ENCODE peak calls at places on chromosomes 16 and 17, in six cellular contexts. H is effector memory CD4-positive, alpha-beta T cell; B is pancreas; A is A549; F is GM12878; P is heart left ventricle. C is an unnamed sample. For H3K9me3 and H3K4me1, the result is how much of the 10 kb centered on the place peaks cover.

GRCh38 chr17:68169840-68170239 is 78.0 kb upstream of the AMZ2 start:
- DNase-seq in F (no peak), H (no peak), B (no peak), P (no peak), A (no peak), C (no peak)

GRCh38 chr17:37570527-37571093 is 38.6 kb downstream of the SYNRG start:
- DNase-seq in F (no peak), P (no peak), B (peak), A (peak), H (no peak), C (peak)

GRCh38 chr16:2146739-2147138 is 1.7 kb upstream of the RAB26 start:
- DNase-seq in B (peak), A (no peak), P (no peak), F (no peak), H (no peak), C (no peak)

GRCh38 chr17:79698086-79698690 is 32.6 kb upstream of the ENPP7 start:
- DNase-seq in H (no peak), B (no peak), A (no peak), F (no peak), P (no peak), C (no peak)

GRCh38 chr16:66474750-66475199 is 47.7 kb downstream of the BEAN1 start:
- DNase-seq in H (peak), A (no peak), F (peak), B (no peak), P (no peak), C (peak)

GRCh38 chr17:7842380-7842949 is 8.4 kb downstream of the KDM6B start:
- DNase-seq in H (peak), B (peak), F (no peak), A (peak), P (peak), C (peak)

GRCh38 chr16:3961449-3961849 is 80.9 kb upstream of the CREBBP start:
- DNase-seq in F (no peak), H (no peak), B (peak), P (no peak), A (peak), C (no peak)

GRCh38 chr16:22661161-22661647 is 150.5 kb downstream of the NPIPB5 start:
- DNase-seq in P (no peak), B (no peak), H (no peak), A (no peak), F (no peak), C (no peak)

GRCh38 chr17:59401274-59401673 is 69.8 kb downstream of the YPEL2 start:
- DNase-seq in B (no peak), P (no peak), F (no peak), H (no peak), A (no peak), C (no peak)

GRCh38 chr17:19508327-19508867 is 25.3 kb upstream of the SLC47A1 start:
- DNase-seq in H (peak), B (peak), A (no peak), P (no peak), F (no peak), C (no peak)

GRCh38 chr17:5413682-5414081 is 5.8 kb downstream of the NUP88 start:
- DNase-seq in P (no peak), B (no peak), F (no peak), H (no peak), A (peak), C (no peak)

GRCh38 chr17:38510424-38511125 is 82.3 kb downstream of the ARHGAP23 start:
- DNase-seq in H (no peak), F (no peak), B (peak), A (no peak), P (peak), C (no peak)

GRCh38 chr16:10138881-10139280 is 43.3 kb downstream of the GRIN2A start:
- DNase-seq in B (no peak), F (no peak), A (no peak), P (no peak), H (no peak), C (no peak)

DNA sequence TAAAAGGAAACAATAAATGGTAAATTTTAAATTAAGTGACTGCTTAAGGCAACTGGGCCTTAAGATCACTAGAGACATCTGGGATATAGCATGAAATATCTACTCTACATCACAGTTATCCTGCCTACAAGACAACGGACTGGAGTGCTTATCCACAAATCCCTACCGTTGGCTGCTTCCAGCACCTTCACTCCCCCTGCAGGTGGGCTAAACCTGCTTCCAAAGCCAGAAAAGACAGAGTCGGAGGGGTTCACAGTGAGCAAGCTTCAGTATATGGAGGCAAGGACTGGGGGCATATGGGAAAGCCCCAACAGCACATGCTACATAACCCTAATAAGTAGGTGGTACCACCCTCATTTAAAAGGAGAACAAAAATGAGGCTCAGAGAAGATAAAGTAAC is 45.3 kb downstream of the GRIN2A start:
- DNase-seq in H (no peak), P (no peak), A (no peak), B (no peak), F (no peak), C (no peak)
- H3K9me3 ChIP-seq in H (under half), P (under half), A (under half), B (under half), F (under half), C (under half)

GRCh38 chr16:19872179-19872863 is 12.3 kb downstream of the GPRC5B start:
- DNase-seq in H (no peak), B (peak), P (no peak), A (no peak), F (no peak), C (no peak)

GRCh38 chr16:19874026-19874425 is 10.6 kb downstream of the GPRC5B start:
- DNase-seq in A (no peak), F (no peak), P (no peak), B (no peak), H (no peak), C (no peak)

GRCh38 chr16:19874816-19875546 is 9.7 kb downstream of the GPRC5B start:
- DNase-seq in B (no peak), H (no peak), P (peak), A (no peak), F (no peak), C (no peak)

GRCh38 chr16:19871721-19872120 is 12.9 kb downstream of the GPRC5B start:
- DNase-seq in A (no peak), B (no peak), H (no peak), F (no peak), P (no peak), C (no peak)

DNA sequence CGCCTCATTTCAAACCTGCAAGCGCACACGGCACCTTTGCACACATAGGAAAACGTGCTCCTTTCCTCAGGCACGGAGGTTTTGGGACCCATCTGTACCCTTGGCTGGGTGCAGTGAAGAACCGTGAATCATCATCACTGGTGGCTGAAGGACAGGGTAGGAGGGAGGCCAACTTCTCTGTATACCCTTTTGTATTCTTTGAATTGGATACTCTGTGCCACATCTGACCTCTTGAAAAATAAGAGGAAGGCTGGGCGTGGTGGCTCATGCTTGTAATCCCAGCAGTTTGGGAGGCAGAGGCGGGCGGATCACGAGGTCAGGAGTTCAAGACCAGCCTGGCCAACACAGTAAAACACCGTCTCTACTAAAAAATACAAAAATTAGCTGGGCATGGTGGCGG is 11.7 kb downstream of the GPRC5B start:
- DNase-seq in B (no peak), A (no peak), H (no peak), P (no peak), F (no peak), C (no peak)
- H3K4me1 ChIP-seq in B (under half), A (under half), H (under half), P (half or more), F (under half), C (under half)

GRCh38 chr17:22510504-22510903 is 818.2 kb downstream of the KCNJ18 start:
- DNase-seq in F (no peak), P (no peak), A (no peak), H (no peak), B (no peak), C (no peak)
- H3K9me3 ChIP-seq in F (under half), P (under half), A (under half), H (under half), B (under half), C (under half)

DNA sequence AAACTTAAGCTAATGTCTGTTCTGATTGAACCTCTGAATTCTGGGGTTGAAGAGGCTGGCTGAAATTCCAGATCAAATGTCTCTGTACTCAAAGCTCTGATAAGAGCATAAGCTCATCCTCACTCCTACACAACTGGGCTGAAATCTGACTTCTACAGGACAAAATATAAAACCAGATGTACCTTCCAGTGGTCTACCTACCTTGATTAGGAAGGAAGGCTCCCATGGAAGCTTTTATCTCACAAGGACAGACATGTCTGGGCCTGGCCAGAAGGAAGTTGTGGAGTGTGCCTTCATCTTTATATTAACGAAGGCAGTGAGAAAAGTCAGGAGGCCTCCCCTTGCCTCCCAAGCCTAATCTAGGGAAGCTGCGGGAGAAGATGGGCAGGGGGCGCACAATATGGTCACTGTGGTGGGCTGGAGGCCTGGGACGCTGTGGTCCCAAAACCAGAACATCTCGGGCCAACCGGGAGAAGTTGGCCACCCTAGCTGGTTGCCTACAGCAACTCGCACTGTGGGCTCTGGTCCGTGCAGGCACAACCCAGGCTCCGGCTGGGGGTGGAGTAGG is 55.6 kb upstream of the LRRC37A3 start:
- DNase-seq in B (no peak), P (no peak), H (no peak), F (no peak), A (no peak), C (no peak)
- H3K4me1 ChIP-seq in B (under half), P (under half), H (under half), F (under half), A (under half), C (half or more)

GRCh38 chr17:83136931-83137330 is 57.5 kb downstream of the METRNL start:
- DNase-seq in A (no peak), P (no peak), H (no peak), B (no peak), F (no peak), C (no peak)
- H3K9me3 ChIP-seq in A (under half), P (under half), H (under half), B (under half), F (under half), C (under half)

DNA sequence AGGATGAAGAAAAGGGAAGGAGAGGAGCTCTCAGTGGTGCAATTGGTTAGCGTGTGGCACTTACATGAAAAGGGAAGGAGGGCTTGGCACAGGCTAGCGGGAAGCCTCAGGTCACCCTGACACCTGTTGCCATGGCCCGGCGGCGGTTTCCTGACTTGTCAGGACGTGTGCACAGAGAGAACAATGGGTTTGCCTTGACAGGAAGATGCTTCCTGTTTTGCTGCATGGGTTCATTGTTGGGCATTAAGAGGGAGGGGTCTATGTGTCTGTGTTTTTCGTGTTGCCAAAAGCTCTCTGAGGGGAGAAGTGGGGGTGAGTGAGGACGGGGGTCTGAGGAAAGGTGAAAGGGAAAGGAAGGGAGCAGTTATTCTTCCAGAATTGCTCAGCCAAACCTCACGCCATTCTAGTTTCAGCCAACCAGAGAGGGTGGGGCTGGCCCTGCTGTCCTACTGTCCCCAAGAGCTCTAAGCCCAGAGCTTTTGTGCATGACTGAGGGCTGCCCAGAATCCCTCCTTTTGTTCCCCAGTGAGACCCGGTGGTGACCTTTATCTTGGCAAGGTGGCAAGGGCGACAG is 17.1 kb upstream of the CCR7 start:
- DNase-seq in B (peak), A (no peak), P (peak), H (peak), F (peak), C (peak)
- H3K4me1 ChIP-seq in B (under half), A (under half), P (under half), H (under half), F (under half), C (under half)

DNA sequence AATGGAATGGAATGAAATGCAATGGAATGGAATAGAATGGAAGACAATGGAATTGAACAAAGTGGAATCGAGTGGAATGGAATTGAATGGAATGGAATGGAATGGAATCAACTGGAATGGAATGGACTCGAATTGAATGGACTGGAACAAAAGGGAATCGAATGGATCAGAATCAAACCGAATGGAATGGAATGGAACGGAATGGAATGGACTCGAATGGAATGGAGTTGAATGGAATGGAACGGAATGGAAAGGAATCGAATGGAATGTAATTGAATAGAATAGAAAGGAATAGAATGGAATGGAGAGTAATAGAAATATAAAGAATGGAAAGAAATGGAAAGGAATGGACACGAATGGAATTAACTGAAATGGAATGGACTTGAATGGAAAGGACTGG is 475.2 kb upstream of the WSB1 start:
- DNase-seq in A (peak), P (no peak), H (no peak), B (no peak), F (no peak), C (no peak)
- H3K9me3 ChIP-seq in A (half or more), P (under half), H (under half), B (under half), F (under half), C (half or more)

GRCh38 chr16:78480588-78480987 is 381.1 kb downstream of the WWOX start:
- DNase-seq in A (no peak), F (no peak), B (no peak), P (no peak), H (no peak), C (no peak)

GRCh38 chr16:78485899-78486221 is 386.4 kb downstream of the WWOX start:
- DNase-seq in P (no peak), F (no peak), A (no peak), H (no peak), B (no peak), C (no peak)

GRCh38 chr16:78485188-78485898 is 385.9 kb downstream of the WWOX start:
- DNase-seq in F (no peak), B (no peak), A (no peak), H (no peak), P (no peak), C (no peak)

GRCh38 chr16:78484509-78485058 is 385.1 kb downstream of the WWOX start:
- DNase-seq in P (no peak), A (no peak), B (no peak), F (no peak), H (no peak), C (no peak)

GRCh38 chr16:78483124-78483992 is 383.9 kb downstream of the WWOX start:
- DNase-seq in F (no peak), P (no peak), B (no peak), A (no peak), H (no peak), C (no peak)
- H3K4me1 ChIP-seq in F (under half), P (under half), B (under half), A (under half), H (under half), C (under half)

DNA sequence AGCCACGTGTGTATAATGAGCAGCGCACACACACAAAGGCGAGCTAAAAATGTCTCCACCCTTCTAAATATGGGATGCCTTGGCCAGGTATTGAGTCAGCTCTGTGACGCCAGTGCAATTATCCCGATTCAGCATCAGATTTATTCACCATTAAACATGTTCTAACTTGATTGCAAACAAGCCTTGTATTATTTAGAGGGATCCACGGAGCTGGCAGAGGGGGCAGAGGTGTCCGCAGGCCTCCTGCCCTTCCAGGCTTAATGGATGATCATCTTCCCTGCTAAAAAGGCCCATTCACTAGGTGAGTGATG is 591.7 kb downstream of the MAF start:
- DNase-seq in A (no peak), P (no peak), B (no peak), H (no peak), F (no peak), C (no peak)
- H3K9me3 ChIP-seq in A (under half), P (under half), B (under half), H (under half), F (under half), C (under half)